ENCODE peak calls at places on chromosomes 6 and 20, in eight cellular contexts. K is GM12865, J is HS-5, B is NCI-H1694 treated with DMSO at 0.1 percent for 48 hours, Z is AG08396, W is EH, N is Kasumi-1, C is NCI-H1105 treated with DMSO at 0.1 percent for 48 hours. R is an unnamed sample.

GRCh38 chr6:55449219-55449618 is 122.0 kb downstream of the GFRAL start:
- DNase-seq in J (no peak), W (no peak), C (no peak), N (peak; percentile 36), B (no peak), K (peak; percentile 4), Z (no peak), R (peak; percentile 34)

GRCh38 chr6:142695016-142695415 is 250.0 kb downstream of the HIVEP2 start:
- DNase-seq in W (peak; percentile 31), C (no peak), K (no peak), B (no peak), Z (no peak), N (no peak), J (no peak), R (no peak)

GRCh38 chr20:54123587-54124180 is 50.1 kb downstream of the CYP24A1 start:
- DNase-seq in Z (peak; percentile 52), C (no peak), K (no peak), J (peak; percentile 100), B (no peak), W (peak; percentile 95), N (no peak), R (peak; percentile 90)

GRCh38 chr6:11236351-11236750 is 3.9 kb upstream of the NEDD9 start:
- DNase-seq in K (peak; percentile 67), W (no peak), J (no peak), B (no peak), N (no peak), C (no peak), Z (no peak), R (peak; percentile 73)

GRCh38 chr6:161079566-161080262 is 88.1 kb downstream of the MAP3K4 start:
- DNase-seq in W (peak; percentile 70), C (no peak), N (no peak), Z (peak; percentile 38), K (no peak), B (no peak), J (peak; percentile 34), R (no peak)

GRCh38 chr6:168314948-168315347 is 4.6 kb downstream of the DACT2 start:
- DNase-seq in C (no peak), J (no peak), B (no peak), N (no peak), K (no peak), Z (no peak), W (no peak), R (peak; percentile 63)

GRCh38 chr6:113281014-113281810 is 575.9 kb upstream of the MARCKS start:
- DNase-seq in W (peak; percentile 90), Z (no peak), K (peak; percentile 26), J (no peak), B (no peak), N (no peak), C (no peak), R (no peak)

GRCh38 chr20:14790771-14791517 is 453.5 kb upstream of the FLRT3 start:
- DNase-seq in J (no peak), W (peak; percentile 57), N (no peak), Z (no peak), K (peak; percentile 11), C (no peak), B (no peak), R (no peak)